ENCODE peak calls at places on chromosomes 16 and 17, in five cellular contexts. E, P, I, L and M are unnamed samples.

GRCh38 chr17:20979792-20980083 is 63.1 kb downstream of the USP22 start:
- DNase-seq in E (no peak), P (no peak), I (no peak), L (no peak), M (no peak)

GRCh38 chr17:29251969-29252866 is 5.6 kb downstream of the CRYBA1 start:
- DNase-seq in I (no peak), L (no peak), P (no peak), E (no peak), M (no peak)

GRCh38 chr16:16093625-16094332 is 129.5 kb downstream of the ABCC6 start:
- DNase-seq in I (no peak), E (no peak), P (no peak), L (no peak), M (no peak)

GRCh38 chr17:27576429-27577123 is 54.4 kb upstream of the LGALS9 start:
- DNase-seq in P (no peak), L (no peak), I (no peak), E (no peak), M (no peak)

GRCh38 chr17:40956401-40957254 is 10.1 kb downstream of the KRT39 start:
- DNase-seq in E (no peak), L (no peak), P (no peak), I (peak), M (no peak)

GRCh38 chr17:4764612-4765011 is 7.1 kb upstream of the TM4SF5 start:
- DNase-seq in L (no peak), E (no peak), P (no peak), I (no peak), M (no peak)

GRCh38 chr16:89565506-89566372 is 5.3 kb downstream of the RPL13 start:
- DNase-seq in I (no peak), P (peak), L (peak), E (peak), M (no peak)

GRCh38 chr16:2210386-2211365 is at the start of gene BRICD5:
- DNase-seq in L (no peak), I (no peak), E (no peak), P (no peak), M (no peak)

GRCh38 chr17:13931752-13932477 is 137.4 kb upstream of the COX10 start:
- DNase-seq in P (no peak), E (peak), L (peak), I (no peak), M (peak)

GRCh38 chr16:89921699-89922476 is 1.3 kb upstream of the TUBB3 start:
- DNase-seq in P (no peak), I (peak), E (peak), L (peak), M (no peak)

GRCh38 chr16:88058136-88058535 is 106.9 kb downstream of the BANP start:
- DNase-seq in I (no peak), L (no peak), P (no peak), E (no peak), M (peak)

GRCh38 chr17:19482571-19482970 is 51.1 kb upstream of the SLC47A1 start:
- DNase-seq in E (no peak), I (no peak), P (no peak), L (no peak), M (no peak)

GRCh38 chr17:47277921-47278320 is 24.3 kb downstream of the ITGB3 start:
- DNase-seq in L (no peak), E (no peak), I (no peak), P (no peak), M (no peak)

GRCh38 chr17:38752119-38752929 is at the start of gene PSMB3:
- DNase-seq in I (peak), E (peak), P (peak), L (peak), M (peak)

GRCh38 chr17:8532021-8532420 is 96.3 kb downstream of the NDEL1 start:
- DNase-seq in P (no peak), L (no peak), I (no peak), E (no peak), M (no peak)

DNA sequence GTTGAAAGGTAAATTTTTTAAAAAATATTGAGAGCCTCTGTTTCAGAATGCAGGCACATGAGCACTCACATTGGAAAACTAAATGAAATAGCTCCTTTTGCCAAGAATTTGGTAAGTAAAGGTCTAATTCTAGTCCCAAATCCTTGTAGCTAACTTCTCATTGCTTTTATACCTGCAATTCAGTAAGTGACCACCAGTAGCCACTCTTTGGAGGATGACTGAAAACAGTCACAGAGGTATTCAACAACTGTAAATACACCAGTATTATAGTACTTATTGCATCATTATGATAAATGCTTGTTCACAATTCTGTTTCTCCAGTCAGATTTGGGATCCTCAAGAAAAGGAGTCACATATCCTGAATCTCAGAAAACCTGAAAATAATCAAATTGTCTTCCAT is 562.4 kb upstream of the CDH11 start:
- DNase-seq in P (no peak), I (no peak), L (no peak), E (no peak), M (no peak)
- TF ChIP-seq CTCF in P (no peak), I (peak), L (no peak), E (no peak), M (no peak)

GRCh38 chr16:81632392-81633146 is 146.5 kb upstream of the PLCG2 start:
- DNase-seq in P (peak), E (no peak), I (no peak), L (no peak), M (no peak)
- TF ChIP-seq CTCF in P (no peak), E (no peak), I (no peak), L (no peak), M (no peak)

DNA sequence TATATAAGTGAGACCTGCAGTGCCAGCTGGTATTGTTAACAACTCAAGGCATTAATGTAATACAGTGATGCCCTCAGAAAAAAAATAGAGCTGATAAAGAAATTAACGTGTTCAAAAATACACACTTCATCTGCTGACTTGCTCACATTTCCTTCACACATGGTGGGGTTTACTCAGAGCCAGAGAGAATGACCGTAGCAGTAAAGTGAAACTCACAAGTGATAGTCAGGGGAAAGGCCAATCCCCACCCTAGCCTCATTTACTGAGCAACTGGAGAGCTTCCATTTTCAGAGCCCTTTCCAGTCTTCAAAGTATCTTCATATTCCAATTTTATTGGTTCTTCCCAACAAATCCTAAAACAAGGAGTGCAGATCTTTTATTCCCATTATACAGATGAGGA is 74.0 kb upstream of the HLF start:
- DNase-seq in L (no peak), I (no peak), P (no peak), E (no peak), M (no peak)
- TF ChIP-seq CTCF in L (no peak), I (no peak), P (no peak), E (no peak), M (no peak)

DNA sequence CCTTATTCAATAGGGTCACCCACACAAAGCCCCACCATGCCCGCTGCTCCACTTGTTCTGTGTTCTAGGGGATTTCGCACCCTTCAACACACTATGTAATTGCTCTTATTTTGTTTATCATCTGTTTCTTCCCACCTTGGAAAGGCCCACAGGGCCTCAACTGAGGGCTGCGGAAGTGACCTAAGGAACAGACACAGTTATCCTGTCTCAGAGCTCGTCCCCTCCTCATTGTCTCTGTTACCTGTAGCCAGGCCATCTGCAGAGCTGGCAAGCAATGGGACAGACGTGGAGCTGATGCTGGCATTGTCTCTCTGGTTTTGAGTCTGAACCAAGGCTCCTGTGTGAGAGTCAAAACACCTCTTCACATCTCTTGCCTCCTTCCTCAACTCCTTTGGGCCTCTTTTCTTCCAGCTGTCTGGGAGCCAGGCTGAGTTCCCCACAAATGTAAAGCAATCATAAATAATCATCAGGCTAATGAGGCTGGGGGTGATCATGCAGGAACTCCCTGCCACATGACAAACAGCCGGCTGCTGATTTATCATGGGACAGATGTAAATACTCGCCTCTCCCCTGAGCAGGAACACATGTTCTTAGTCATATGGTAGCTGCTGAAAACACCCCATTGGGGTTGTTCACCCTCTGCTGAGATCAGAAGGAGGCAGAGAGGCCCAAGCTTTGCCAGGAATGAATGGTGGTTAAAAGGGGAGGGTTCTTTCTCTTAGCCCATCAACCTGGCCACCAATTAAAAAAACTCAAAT is 71.9 kb downstream of the AXIN2 start:
- DNase-seq in I (no peak), E (no peak), L (no peak), P (no peak), M (peak)
- TF ChIP-seq CTCF in I (no peak), E (no peak), L (no peak), P (no peak), M (no peak)

GRCh38 chr16:10945065-10945787 is 862 bp downstream of the CLEC16A start:
- DNase-seq in E (no peak), L (no peak), P (no peak), I (no peak), M (no peak)

GRCh38 chr16:10941127-10941933 is 938 bp downstream of the DEXI start:
- DNase-seq in E (no peak), P (no peak), L (peak), I (no peak), M (no peak)

GRCh38 chr16:10940501-10941079 is 1.7 kb downstream of the DEXI start:
- DNase-seq in I (no peak), P (no peak), E (no peak), L (no peak), M (no peak)

GRCh38 chr16:10944249-10945064 is at the start of gene CLEC16A:
- DNase-seq in P (peak), E (peak), L (peak), I (peak), M (peak)

DNA sequence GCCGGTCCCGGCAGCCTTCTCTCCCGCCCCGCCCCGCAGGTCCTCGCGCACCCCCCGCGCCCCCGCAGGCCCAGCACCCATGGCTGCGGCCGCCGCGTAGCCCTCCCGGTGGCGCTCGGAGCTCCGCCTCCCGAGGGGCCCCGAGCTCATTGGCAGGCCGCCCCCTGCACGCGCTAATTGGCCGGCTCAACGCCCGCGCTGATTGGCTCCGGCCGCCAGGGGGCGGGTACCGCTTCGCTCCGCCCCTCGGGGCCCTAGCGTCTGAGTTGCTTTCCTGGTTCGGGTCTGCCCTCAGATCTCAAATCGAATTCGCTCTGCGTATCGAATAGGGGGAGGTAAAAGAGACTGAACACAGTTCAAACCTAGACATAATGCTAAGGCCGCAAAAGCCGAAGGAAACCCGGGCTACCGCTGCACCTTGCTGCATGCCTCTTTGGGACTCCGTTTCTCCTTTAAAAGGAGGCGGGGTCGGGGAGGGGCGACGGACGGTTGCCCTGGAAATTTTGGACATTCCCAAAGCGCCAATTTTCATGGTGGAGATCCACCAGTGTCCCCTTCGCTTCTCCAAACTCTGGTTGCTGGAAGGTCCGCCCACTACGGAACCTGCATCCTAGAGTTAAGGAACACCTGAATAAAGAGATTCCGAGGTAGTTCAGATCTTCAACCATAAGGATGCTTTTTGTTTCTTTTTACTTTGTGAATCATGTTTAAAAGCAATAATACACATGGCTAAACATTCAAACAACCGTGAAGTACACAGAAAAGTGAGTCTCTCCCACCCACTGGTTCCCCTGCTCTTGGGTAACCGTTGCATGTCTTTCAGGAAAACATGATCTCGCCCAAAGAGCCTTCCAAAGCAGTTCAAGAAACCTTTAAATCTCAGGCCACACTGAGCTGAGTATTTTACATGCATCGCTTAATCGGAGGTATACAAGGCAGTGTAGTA is at the start of gene DEXI:
- DNase-seq in I (peak), P (peak), E (peak), L (peak), M (peak)
- TF ChIP-seq CTCF in I (no peak), P (no peak), E (peak), L (peak), M (peak)

GRCh38 chr17:61463068-61463980 is 11.1 kb downstream of the TBX4 start:
- DNase-seq in I (no peak), P (peak), E (no peak), L (no peak), M (peak)
- TF ChIP-seq CTCF in I (peak), P (no peak), E (no peak), L (no peak), M (no peak)

GRCh38 chr16:69595127-69596036 is 29.6 kb downstream of the NFAT5 start:
- DNase-seq in L (no peak), E (no peak), I (no peak), P (no peak), M (no peak)

GRCh38 chr16:69593756-69594155 is 28.0 kb downstream of the NFAT5 start:
- DNase-seq in L (no peak), P (no peak), E (no peak), I (no peak), M (no peak)

GRCh38 chr16:69598045-69598444 is 32.3 kb downstream of the NFAT5 start:
- DNase-seq in L (no peak), I (no peak), P (no peak), E (no peak), M (no peak)

GRCh38 chr16:69599731-69600130 is 34.0 kb downstream of the NFAT5 start:
- DNase-seq in E (no peak), L (no peak), I (no peak), P (no peak), M (no peak)

GRCh38 chr16:69596801-69597200 is 31.0 kb downstream of the NFAT5 start:
- DNase-seq in L (no peak), E (no peak), P (no peak), I (no peak), M (no peak)
- TF ChIP-seq CTCF in L (no peak), E (no peak), P (no peak), I (no peak), M (no peak)

DNA sequence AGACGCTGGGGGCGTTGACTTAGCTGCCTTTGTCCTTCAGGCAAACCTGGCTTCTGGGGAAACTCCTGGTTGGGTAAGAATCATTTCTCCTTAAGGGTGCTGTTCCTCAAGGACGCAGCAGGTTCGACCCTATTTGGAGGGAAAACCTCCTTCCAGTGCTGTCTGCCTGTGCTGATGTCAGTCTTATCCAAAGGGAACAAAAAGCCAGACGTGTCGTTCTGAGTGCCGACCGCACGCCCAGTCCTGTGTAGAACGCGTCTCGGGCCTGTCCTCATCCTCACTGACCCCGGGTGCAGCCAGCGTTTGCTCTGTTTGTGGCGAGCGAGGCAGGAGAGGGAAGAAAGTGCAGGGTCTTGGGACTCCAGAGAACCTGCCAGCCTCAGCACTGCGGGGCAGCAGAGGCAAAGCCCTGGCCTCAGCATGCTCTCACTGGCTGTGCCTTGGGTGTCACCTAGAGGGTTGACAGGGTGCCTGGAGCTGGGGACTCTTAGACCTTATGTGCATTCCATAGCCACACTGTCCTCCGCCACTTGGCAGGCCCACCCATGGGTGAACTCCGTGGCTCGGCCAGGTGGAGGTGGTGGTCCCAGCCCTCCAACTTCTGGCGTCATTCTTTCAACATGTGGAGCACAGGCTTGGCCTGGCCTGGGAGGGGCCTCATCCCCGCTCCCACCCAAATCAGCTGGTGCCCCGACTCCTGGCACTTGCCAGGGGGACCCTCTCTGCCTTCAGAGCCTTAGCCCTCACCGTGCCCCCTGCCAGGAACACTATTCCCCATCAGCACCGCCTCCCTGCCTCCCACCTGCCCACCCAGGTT is 6.0 kb downstream of the SNN start:
- DNase-seq in L (no peak), I (no peak), P (no peak), E (no peak), M (no peak)
- TF ChIP-seq CTCF in L (no peak), I (no peak), P (no peak), E (no peak), M (no peak)

GRCh38 chr17:44221862-44222111 is 2.3 kb upstream of the UBTF start:
- DNase-seq in L (no peak), E (no peak), P (no peak), I (no peak), M (no peak)

GRCh38 chr17:44220211-44221071 is 966 bp upstream of the UBTF start:
- DNase-seq in E (peak), P (peak), I (no peak), L (peak), M (peak)

GRCh38 chr17:44221072-44221861 is 1.8 kb upstream of the UBTF start:
- DNase-seq in L (peak), I (no peak), P (peak), E (peak), M (peak)

GRCh38 chr17:44223574-44224046 is 4.1 kb upstream of the UBTF start:
- DNase-seq in P (no peak), L (no peak), E (no peak), I (no peak), M (peak)

DNA sequence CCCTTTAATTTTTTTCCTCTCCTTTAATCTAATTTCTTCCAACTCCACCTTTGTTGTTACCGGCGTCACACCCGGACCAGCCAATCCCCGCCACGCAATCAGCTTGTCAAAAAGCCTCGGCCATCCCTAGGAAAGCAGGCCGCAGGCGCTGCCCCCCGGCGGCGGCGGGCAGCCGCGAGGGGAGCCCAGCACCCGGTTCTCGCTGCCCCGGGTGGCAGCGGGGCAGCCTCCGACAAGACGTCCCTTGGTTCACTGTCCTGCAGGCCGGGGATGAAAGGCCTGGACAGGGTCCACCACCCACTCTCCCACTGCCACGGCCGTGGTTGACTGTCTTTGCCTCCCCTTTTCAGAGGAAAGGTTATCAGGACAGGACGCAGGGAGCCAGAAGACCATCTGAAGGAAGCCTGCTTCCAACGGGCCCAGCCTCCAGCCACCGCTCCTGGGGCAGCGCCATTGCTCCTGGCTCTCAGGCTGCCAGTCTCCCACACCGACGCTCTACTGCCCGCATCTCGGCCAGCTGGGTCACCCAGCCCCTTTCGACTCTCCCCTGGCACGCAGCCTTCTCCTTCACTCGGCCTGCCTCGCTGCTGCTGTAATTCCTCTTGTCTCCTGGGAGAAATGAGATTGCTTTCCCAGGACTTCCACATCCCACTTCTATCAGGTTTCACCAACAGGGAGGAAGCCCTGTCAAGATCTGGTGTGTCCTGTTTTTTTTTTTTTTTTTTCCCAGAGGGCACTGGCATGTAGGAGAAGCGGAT is 2.8 kb upstream of the UBTF start:
- DNase-seq in I (no peak), E (peak), L (peak), P (no peak), M (peak)
- TF ChIP-seq CTCF in I (peak), E (peak), L (no peak), P (no peak), M (no peak)